ENCODE peak calls at places on chromosomes 12 and 14, in seven cellular contexts. K is tibial nerve, C is stomach, X is ovary, V is GM12878, T is A549, I is HepG2. J is an unnamed sample.
A peak's percentile ranks its signal among the peaks of the same experiment; 100 is the strongest.

GRCh38 chr12:115403689-115404088 is 719.7 kb upstream of the TBX3 start:
- DNase-seq in I (no peak), K (no peak), V (no peak), X (no peak), C (no peak), T (no peak), J (no peak)

GRCh38 chr12:110317921-110318320 is 36.9 kb downstream of the ATP2A2 start:
- DNase-seq in I (no peak), C (no peak), K (no peak), X (no peak), V (no peak), T (no peak), J (no peak)

GRCh38 chr12:1592444-1593231 is 1.7 kb downstream of the FBXL14 start:
- DNase-seq in T (no peak), V (no peak), I (no peak), C (no peak), K (no peak), X (no peak), J (peak; percentile 65)

GRCh38 chr12:66314278-66314677 is 12.0 kb downstream of the HELB start:
- DNase-seq in C (no peak), V (no peak), X (no peak), I (no peak), T (no peak), K (no peak), J (no peak)

GRCh38 chr12:64998327-64999156 is 122.6 kb downstream of the WIF1 start:
- DNase-seq in X (no peak), C (no peak), V (no peak), T (no peak), K (no peak), I (peak; percentile 33), J (no peak)

GRCh38 chr14:99282261-99283050 is 10.5 kb upstream of the BCL11B start:
- DNase-seq in I (no peak), X (no peak), C (no peak), T (no peak), V (no peak), K (no peak), J (no peak)

GRCh38 chr12:3752741-3753486 is at the start of gene CRACR2A:
- DNase-seq in K (peak; percentile 18), V (peak; percentile 31), C (peak; percentile 68), T (peak; percentile 59), I (no peak), X (peak; percentile 75), J (peak; percentile 84)

GRCh38 chr14:90461425-90461824 is 64.6 kb downstream of the CALM1 start:
- DNase-seq in X (no peak), T (no peak), C (no peak), V (no peak), K (no peak), I (no peak), J (no peak)

GRCh38 chr12:6567112-6567680 is 895 bp downstream of the NOP2 start:
- DNase-seq in I (no peak), X (no peak), V (no peak), K (no peak), T (peak; percentile 35), C (no peak), J (no peak)

GRCh38 chr12:107570721-107571120 is 114.9 kb upstream of the PWP1 start:
- DNase-seq in C (no peak), V (no peak), K (no peak), X (no peak), T (no peak), I (no peak), J (peak; percentile 41)

GRCh38 chr12:6567824-6568617 is at the start of gene NOP2:
- DNase-seq in C (peak; percentile 94), K (peak; percentile 78), I (peak; percentile 79), X (peak; percentile 90), T (peak; percentile 98), V (peak; percentile 60), J (peak; percentile 94)

GRCh38 chr12:58313091-58313855 is 371.9 kb downstream of the ATP23 start:
- DNase-seq in C (no peak), X (no peak), K (no peak), V (no peak), I (no peak), T (no peak), J (no peak)

GRCh38 chr12:80590085-80590484 is 117.3 kb upstream of the MYF6 start:
- DNase-seq in T (no peak), K (no peak), C (no peak), X (no peak), I (no peak), V (no peak), J (no peak)

GRCh38 chr14:93035917-93036651 is 79.6 kb downstream of the ITPK1 start:
- DNase-seq in X (peak; percentile 65), C (no peak), V (no peak), T (no peak), K (no peak), I (peak; percentile 91), J (no peak)

GRCh38 chr12:57089259-57090245 is 638 bp downstream of the NAB2 start:
- DNase-seq in K (peak; percentile 62), I (no peak), X (peak; percentile 86), V (no peak), T (no peak), C (peak; percentile 58), J (peak; percentile 75)

GRCh38 chr12:20451759-20452158 is 83.4 kb downstream of the PDE3A start:
- DNase-seq in V (no peak), X (no peak), T (peak; percentile 10), C (no peak), K (no peak), I (no peak), J (no peak)

GRCh38 chr12:39920647-39921046 is 185.2 kb downstream of the SLC2A13 start:
- DNase-seq in X (no peak), C (no peak), T (no peak), V (no peak), I (no peak), K (no peak), J (no peak)

GRCh38 chr14:61406670-61407069 is 85.3 kb downstream of the PRKCH start:
- DNase-seq in X (no peak), K (no peak), C (no peak), I (no peak), T (no peak), V (no peak), J (no peak)

GRCh38 chr12:50083301-50083700 is 1.8 kb upstream of the SMARCD1 start:
- DNase-seq in I (no peak), T (no peak), V (no peak), K (no peak), C (no peak), X (no peak), J (no peak)

GRCh38 chr12:50087159-50087558 is 2.0 kb downstream of the SMARCD1 start:
- DNase-seq in V (no peak), I (no peak), X (no peak), K (no peak), T (no peak), C (no peak), J (no peak)

GRCh38 chr12:50085615-50085928 is 430 bp downstream of the SMARCD1 start:
- DNase-seq in C (no peak), K (no peak), I (no peak), T (no peak), V (peak; percentile 4), X (no peak), J (no peak)

GRCh38 chr12:50086148-50086547 is 1.0 kb downstream of the SMARCD1 start:
- DNase-seq in K (no peak), V (no peak), I (no peak), C (no peak), X (no peak), T (no peak), J (no peak)

DNA sequence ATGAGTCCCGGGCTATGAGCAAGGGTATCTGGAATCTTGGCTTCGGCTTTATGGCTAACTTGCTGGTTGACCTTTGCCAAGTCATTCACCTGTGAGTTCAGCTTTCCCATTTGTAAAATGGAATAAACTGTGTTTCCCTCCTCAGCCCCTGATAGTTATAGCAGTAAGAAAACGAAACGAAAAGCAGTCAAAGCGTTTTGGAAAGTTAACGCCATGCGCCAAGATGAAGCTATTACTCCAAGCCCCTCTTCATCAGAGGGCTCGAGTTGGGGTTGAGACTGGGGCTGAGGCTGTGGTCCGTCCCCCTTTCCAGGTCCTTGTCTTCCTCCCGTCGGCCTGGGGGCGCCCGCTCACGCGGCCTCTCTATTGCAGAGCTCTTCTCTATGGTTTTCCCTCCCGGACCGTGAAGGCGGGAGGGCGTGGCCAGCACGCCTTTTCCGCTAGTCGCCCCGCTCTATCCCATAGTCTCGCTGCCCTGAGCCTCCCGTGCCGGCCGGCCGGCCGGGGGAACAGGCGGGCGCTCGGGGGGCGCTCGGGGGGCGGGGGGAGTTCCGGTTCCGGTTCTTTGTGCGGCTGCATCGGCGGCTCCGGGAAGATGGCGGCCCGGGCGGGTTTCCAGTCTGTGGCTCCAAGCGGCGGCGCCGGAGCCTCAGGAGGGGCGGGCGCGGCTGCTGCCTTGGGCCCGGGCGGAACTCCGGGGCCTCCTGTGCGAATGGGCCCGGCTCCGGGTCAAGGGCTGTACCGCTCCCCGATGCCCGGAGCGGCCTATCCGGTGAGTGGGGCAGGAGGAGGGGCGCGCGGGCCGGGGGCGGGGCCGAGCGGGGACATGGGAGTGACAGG is at the start of gene SMARCD1:
- DNase-seq in I (peak; percentile 90), T (peak; percentile 92), X (peak; percentile 92), C (peak; percentile 89), K (peak; percentile 83), V (peak; percentile 66), J (peak; percentile 92)
- TF ChIP-seq POLR2A in I (peak; percentile 47), T (peak; percentile 37), X (no peak), C (no peak), K (no peak), V (peak; percentile 78), J (peak; percentile 26)

GRCh38 chr12:23731493-23731892 is 218.0 kb downstream of the SOX5 start:
- DNase-seq in X (no peak), I (no peak), V (no peak), T (no peak), K (no peak), C (no peak), J (no peak)
- TF ChIP-seq EP300 in X (no peak), I (no peak), V (no peak), T (no peak), K (no peak), C (no peak), J (no peak)

GRCh38 chr14:73239463-73240241 is 2.3 kb downstream of the PAPLN start:
- DNase-seq in C (no peak), K (peak; percentile 51), X (peak; percentile 74), I (no peak), T (no peak), V (no peak), J (peak; percentile 41)
- H3K4me3 ChIP-seq in C (peak overlapping the region; percentile 45), K (peak overlapping the region; percentile 73), X (peak overlapping the region; percentile 44), I (no peak overlapping the region), T (no peak overlapping the region), V (no peak overlapping the region), J (peak overlapping the region; percentile 46)

DNA sequence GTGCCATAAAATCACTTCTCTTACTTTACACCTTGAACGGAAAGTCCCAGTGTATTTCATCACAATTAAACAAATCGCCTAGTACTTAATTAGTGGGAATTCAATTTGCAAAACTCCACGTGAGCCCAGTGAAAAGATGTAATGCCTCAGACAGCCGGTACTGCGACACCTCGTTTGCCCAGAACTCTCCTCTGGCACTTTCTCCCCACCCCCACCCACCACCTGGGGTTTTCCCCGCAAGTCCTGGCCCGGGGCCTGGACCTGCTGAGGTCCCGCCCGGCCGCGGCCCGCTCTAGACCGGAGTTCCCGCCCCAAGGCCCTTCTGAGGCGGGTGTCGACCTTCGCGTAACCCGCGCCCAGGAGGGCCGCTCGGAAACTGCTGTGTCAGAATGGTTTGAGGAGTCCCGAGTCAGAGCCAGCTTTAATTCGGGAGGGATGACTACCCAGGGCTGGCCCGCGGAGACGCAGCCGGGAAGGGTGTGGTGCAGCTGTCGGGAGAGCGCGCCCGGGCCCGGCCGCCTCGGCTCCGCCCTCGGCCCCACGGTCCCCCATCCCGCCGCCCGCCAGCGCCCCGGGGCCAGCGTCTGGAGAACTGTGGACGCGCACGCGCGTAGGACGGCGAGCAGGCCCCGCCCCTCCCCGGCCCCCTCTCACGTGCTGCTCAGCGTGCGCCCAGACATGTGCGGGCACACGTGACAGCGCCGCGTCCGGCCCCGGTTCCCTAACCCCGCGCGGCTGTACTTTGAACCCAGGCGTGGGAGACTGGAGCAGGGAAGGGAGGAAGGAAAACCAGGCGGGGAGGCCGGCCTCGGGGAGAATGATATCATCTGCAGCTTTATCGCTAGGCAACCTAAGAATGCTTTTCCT is 10.8 kb downstream of the BHLHE41 start:
- DNase-seq in I (peak; percentile 88), T (peak; percentile 73), K (peak; percentile 93), C (peak; percentile 96), V (no peak), X (peak; percentile 98), J (peak; percentile 97)
- TF ChIP-seq POLR2A in I (peak; percentile 28), T (peak; percentile 57), K (peak; percentile 96), C (no peak), V (peak; percentile 68), X (peak; percentile 89), J (peak; percentile 75)